ENCODE peak calls at places on chromosomes 12 and 14, in five cellular contexts. One of them, this sample, is unnamed.
A peak's percentile ranks its signal among the peaks of the same experiment; 100 is the strongest.

GRCh38 chr12:27334052-27334720 is 1.6 kb downstream of the BMAL2 start:
- DNase-seq in cardiac muscle cell: no peak
- DNase-seq in AG04450: no peak
- DNase-seq in colonic mucosa: no peak
- DNase-seq in upper lobe of left lung: no peak
- DNase-seq in this sample: no peak

GRCh38 chr12:116136340-116136739 is 141.2 kb downstream of the MED13L start:
- DNase-seq in cardiac muscle cell: no peak
- DNase-seq in AG04450: no peak
- DNase-seq in colonic mucosa: no peak
- DNase-seq in upper lobe of left lung: no peak
- DNase-seq in this sample: no peak

GRCh38 chr12:10940389-10940788 is 1.3 kb upstream of the TAS2R14 start:
- DNase-seq in cardiac muscle cell: no peak
- DNase-seq in AG04450: peak; percentile 39
- DNase-seq in colonic mucosa: no peak
- DNase-seq in upper lobe of left lung: no peak
- DNase-seq in this sample: no peak

GRCh38 chr12:55707841-55708694 is at the start of gene ITGA7:
- DNase-seq in cardiac muscle cell: peak; percentile 95
- DNase-seq in AG04450: no peak
- DNase-seq in colonic mucosa: peak; percentile 81
- DNase-seq in upper lobe of left lung: peak; percentile 81
- DNase-seq in this sample: peak; percentile 37

GRCh38 chr12:21065845-21066244 is 65.1 kb upstream of the SLCO1B1 start:
- DNase-seq in cardiac muscle cell: no peak
- DNase-seq in AG04450: no peak
- DNase-seq in colonic mucosa: no peak
- DNase-seq in upper lobe of left lung: no peak
- DNase-seq in this sample: no peak

GRCh38 chr12:6330192-6330591 is 11.7 kb downstream of the TNFRSF1A start:
- DNase-seq in cardiac muscle cell: no peak
- DNase-seq in AG04450: no peak
- DNase-seq in colonic mucosa: no peak
- DNase-seq in upper lobe of left lung: no peak
- DNase-seq in this sample: no peak

GRCh38 chr12:42725839-42726238 is 136.3 kb upstream of the PRICKLE1 start:
- DNase-seq in cardiac muscle cell: no peak
- DNase-seq in AG04450: peak; percentile 87
- DNase-seq in colonic mucosa: no peak
- DNase-seq in upper lobe of left lung: no peak
- DNase-seq in this sample: no peak

GRCh38 chr14:68403794-68404522 is 388.9 kb downstream of the ZFP36L1 start:
- DNase-seq in cardiac muscle cell: no peak
- DNase-seq in AG04450: no peak
- DNase-seq in colonic mucosa: no peak
- DNase-seq in upper lobe of left lung: no peak
- DNase-seq in this sample: no peak

GRCh38 chr14:105059035-105059916 is 6.0 kb downstream of the GPR132 start:
- DNase-seq in cardiac muscle cell: no peak
- DNase-seq in AG04450: no peak
- DNase-seq in colonic mucosa: no peak
- DNase-seq in upper lobe of left lung: peak; percentile 88
- DNase-seq in this sample: no peak

GRCh38 chr12:96313606-96314005 is 86.6 kb downstream of the CDK17 start:
- DNase-seq in cardiac muscle cell: no peak
- DNase-seq in AG04450: no peak
- DNase-seq in colonic mucosa: no peak
- DNase-seq in upper lobe of left lung: no peak
- DNase-seq in this sample: no peak

GRCh38 chr14:99644035-99644587 is 818 bp upstream of the HHIPL1 start:
- DNase-seq in cardiac muscle cell: no peak
- DNase-seq in AG04450: no peak
- DNase-seq in colonic mucosa: no peak
- DNase-seq in upper lobe of left lung: no peak
- DNase-seq in this sample: no peak

GRCh38 chr12:66409195-66409871 is 107.0 kb downstream of the HELB start:
- DNase-seq in cardiac muscle cell: peak; percentile 42
- DNase-seq in AG04450: peak; percentile 61
- DNase-seq in colonic mucosa: peak; percentile 33
- DNase-seq in upper lobe of left lung: no peak
- DNase-seq in this sample: peak; percentile 6

GRCh38 chr14:69863083-69863482 is 16.1 kb upstream of the SMOC1 start:
- DNase-seq in cardiac muscle cell: no peak
- DNase-seq in AG04450: no peak
- DNase-seq in colonic mucosa: no peak
- DNase-seq in upper lobe of left lung: no peak
- DNase-seq in this sample: no peak

GRCh38 chr12:28253175-28253641 is 63.0 kb downstream of the CCDC91 start:
- DNase-seq in cardiac muscle cell: no peak
- DNase-seq in AG04450: no peak
- DNase-seq in colonic mucosa: no peak
- DNase-seq in upper lobe of left lung: no peak
- DNase-seq in this sample: no peak

GRCh38 chr12:110677206-110677911 is 11.6 kb downstream of the HVCN1 start:
- DNase-seq in cardiac muscle cell: no peak
- DNase-seq in AG04450: no peak
- DNase-seq in colonic mucosa: no peak
- DNase-seq in upper lobe of left lung: peak; percentile 30
- DNase-seq in this sample: peak; percentile 66

GRCh38 chr12:88419794-88420193 is 160.5 kb downstream of the KITLG start:
- DNase-seq in cardiac muscle cell: no peak
- DNase-seq in AG04450: no peak
- DNase-seq in colonic mucosa: no peak
- DNase-seq in upper lobe of left lung: no peak
- DNase-seq in this sample: no peak

GRCh38 chr14:71665157-71665556 is 267.1 kb upstream of the RGS6 start:
- DNase-seq in cardiac muscle cell: no peak
- DNase-seq in AG04450: no peak
- DNase-seq in colonic mucosa: no peak
- DNase-seq in upper lobe of left lung: no peak
- DNase-seq in this sample: no peak

GRCh38 chr12:88416786-88417185 is 163.5 kb downstream of the KITLG start:
- DNase-seq in cardiac muscle cell: no peak
- DNase-seq in AG04450: no peak
- DNase-seq in colonic mucosa: no peak
- DNase-seq in upper lobe of left lung: no peak
- DNase-seq in this sample: no peak

GRCh38 chr14:60094306-60094897 is 2.7 kb downstream of the PCNX4 start:
- DNase-seq in cardiac muscle cell: peak; percentile 25
- DNase-seq in AG04450: no peak
- DNase-seq in colonic mucosa: no peak
- DNase-seq in upper lobe of left lung: no peak
- DNase-seq in this sample: no peak

GRCh38 chr14:70278281-70278680 is 81.2 kb downstream of the COX16 start:
- DNase-seq in cardiac muscle cell: no peak
- DNase-seq in AG04450: no peak
- DNase-seq in colonic mucosa: no peak
- DNase-seq in upper lobe of left lung: no peak
- DNase-seq in this sample: no peak

GRCh38 chr14:53668861-53669260 is 287.8 kb downstream of the BMP4 start:
- DNase-seq in cardiac muscle cell: no peak
- DNase-seq in AG04450: no peak
- DNase-seq in colonic mucosa: no peak
- DNase-seq in upper lobe of left lung: no peak
- DNase-seq in this sample: no peak

GRCh38 chr12:30965613-30965985 is 39.1 kb downstream of the TSPAN11 start:
- DNase-seq in cardiac muscle cell: no peak
- DNase-seq in AG04450: no peak
- DNase-seq in colonic mucosa: no peak
- DNase-seq in upper lobe of left lung: no peak
- DNase-seq in this sample: no peak

GRCh38 chr12:64318605-64319004 is 72.0 kb downstream of the C12orf56 start:
- DNase-seq in cardiac muscle cell: no peak
- DNase-seq in AG04450: no peak
- DNase-seq in colonic mucosa: no peak
- DNase-seq in upper lobe of left lung: peak; percentile 28
- DNase-seq in this sample: peak; percentile 12

GRCh38 chr12:98352835-98353234 is 162.6 kb upstream of the TMPO start:
- DNase-seq in cardiac muscle cell: no peak
- DNase-seq in AG04450: no peak
- DNase-seq in colonic mucosa: no peak
- DNase-seq in upper lobe of left lung: no peak
- DNase-seq in this sample: no peak

GRCh38 chr12:122064034-122064777 is 14.3 kb upstream of the MLXIP start:
- DNase-seq in cardiac muscle cell: peak; percentile 96
- DNase-seq in AG04450: no peak
- DNase-seq in colonic mucosa: peak; percentile 92
- DNase-seq in upper lobe of left lung: peak; percentile 78
- DNase-seq in this sample: peak; percentile 49

GRCh38 chr14:59123526-59123925 is 64.9 kb upstream of the DAAM1 start:
- DNase-seq in cardiac muscle cell: no peak
- DNase-seq in AG04450: no peak
- DNase-seq in colonic mucosa: no peak
- DNase-seq in upper lobe of left lung: no peak
- DNase-seq in this sample: no peak

GRCh38 chr14:76101980-76102379 is 49.7 kb upstream of the GPATCH2L start:
- DNase-seq in cardiac muscle cell: no peak
- DNase-seq in AG04450: no peak
- DNase-seq in colonic mucosa: no peak
- DNase-seq in upper lobe of left lung: no peak
- DNase-seq in this sample: no peak

GRCh38 chr12:25186788-25187397 is 8.1 kb downstream of the DNAI7 start:
- DNase-seq in cardiac muscle cell: no peak
- DNase-seq in AG04450: no peak
- DNase-seq in colonic mucosa: no peak
- DNase-seq in upper lobe of left lung: no peak
- DNase-seq in this sample: no peak

GRCh38 chr12:68871899-68872298 is 61.1 kb downstream of the CPM start:
- DNase-seq in cardiac muscle cell: no peak
- DNase-seq in AG04450: no peak
- DNase-seq in colonic mucosa: no peak
- DNase-seq in upper lobe of left lung: no peak
- DNase-seq in this sample: no peak

DNA sequence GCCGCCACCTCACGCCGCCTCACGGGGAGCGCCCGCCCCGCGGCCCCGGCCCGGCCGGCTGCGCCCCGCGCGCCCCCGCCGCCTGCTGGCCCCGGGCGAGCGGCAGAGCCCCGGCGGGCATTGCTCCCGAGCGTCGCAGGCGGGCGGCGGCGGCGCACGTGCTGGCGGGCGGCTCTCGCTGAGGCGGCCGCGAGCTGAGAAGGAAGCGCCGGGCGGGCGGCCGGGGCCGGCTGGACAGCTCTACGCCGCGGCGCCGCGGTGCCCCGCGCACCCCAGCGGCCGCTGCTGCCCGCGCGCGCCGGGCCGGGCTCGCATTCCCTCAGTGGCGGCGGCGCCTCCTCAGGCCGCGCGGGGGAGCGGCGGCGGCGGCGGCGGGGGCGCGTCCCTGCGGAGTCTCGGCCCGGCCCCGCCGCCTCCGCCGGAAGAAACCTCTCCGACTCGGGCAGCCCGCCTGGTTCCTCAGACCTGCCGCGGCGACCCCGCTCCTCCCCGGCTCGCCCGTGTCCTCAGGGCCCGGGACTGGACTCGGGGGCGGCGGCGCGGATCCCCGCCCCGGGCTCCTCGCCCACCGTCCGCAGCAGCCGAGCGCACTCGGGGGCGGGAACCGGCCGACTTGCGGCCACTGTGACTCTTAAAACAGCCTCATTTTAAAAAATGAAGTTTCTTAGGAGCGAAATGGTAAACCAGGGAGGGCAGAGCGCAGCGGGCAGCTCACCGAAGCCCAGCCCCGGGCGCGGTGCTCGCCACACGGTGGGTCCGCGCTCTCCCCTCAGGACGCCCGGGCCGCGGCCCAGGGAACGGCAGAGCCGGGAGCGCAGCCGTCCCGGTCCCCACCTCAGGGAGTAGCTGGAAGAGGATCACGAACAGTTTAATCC is at the start of gene PITPNM2:
- DNase-seq in cardiac muscle cell: peak; percentile 91
- DNase-seq in AG04450: no peak
- DNase-seq in colonic mucosa: peak; percentile 42
- DNase-seq in upper lobe of left lung: peak; percentile 61
- DNase-seq in this sample: peak; percentile 59
- TF ChIP-seq CTCF in cardiac muscle cell: no peak
- TF ChIP-seq CTCF in AG04450: no peak
- TF ChIP-seq CTCF in colonic mucosa: no peak
- TF ChIP-seq CTCF in upper lobe of left lung: peak; percentile 69
- TF ChIP-seq CTCF in this sample: no peak

GRCh38 chr12:76866726-76867125 is 12.1 kb downstream of the CSRP2 start:
- DNase-seq in cardiac muscle cell: no peak
- DNase-seq in AG04450: no peak
- DNase-seq in colonic mucosa: no peak
- DNase-seq in upper lobe of left lung: no peak
- DNase-seq in this sample: no peak
- H3K4me3 ChIP-seq in cardiac muscle cell: no peak overlapping the region
- H3K4me3 ChIP-seq in AG04450: no peak overlapping the region
- H3K4me3 ChIP-seq in colonic mucosa: no peak overlapping the region
- H3K4me3 ChIP-seq in upper lobe of left lung: no peak overlapping the region
- H3K4me3 ChIP-seq in this sample: no peak overlapping the region

DNA sequence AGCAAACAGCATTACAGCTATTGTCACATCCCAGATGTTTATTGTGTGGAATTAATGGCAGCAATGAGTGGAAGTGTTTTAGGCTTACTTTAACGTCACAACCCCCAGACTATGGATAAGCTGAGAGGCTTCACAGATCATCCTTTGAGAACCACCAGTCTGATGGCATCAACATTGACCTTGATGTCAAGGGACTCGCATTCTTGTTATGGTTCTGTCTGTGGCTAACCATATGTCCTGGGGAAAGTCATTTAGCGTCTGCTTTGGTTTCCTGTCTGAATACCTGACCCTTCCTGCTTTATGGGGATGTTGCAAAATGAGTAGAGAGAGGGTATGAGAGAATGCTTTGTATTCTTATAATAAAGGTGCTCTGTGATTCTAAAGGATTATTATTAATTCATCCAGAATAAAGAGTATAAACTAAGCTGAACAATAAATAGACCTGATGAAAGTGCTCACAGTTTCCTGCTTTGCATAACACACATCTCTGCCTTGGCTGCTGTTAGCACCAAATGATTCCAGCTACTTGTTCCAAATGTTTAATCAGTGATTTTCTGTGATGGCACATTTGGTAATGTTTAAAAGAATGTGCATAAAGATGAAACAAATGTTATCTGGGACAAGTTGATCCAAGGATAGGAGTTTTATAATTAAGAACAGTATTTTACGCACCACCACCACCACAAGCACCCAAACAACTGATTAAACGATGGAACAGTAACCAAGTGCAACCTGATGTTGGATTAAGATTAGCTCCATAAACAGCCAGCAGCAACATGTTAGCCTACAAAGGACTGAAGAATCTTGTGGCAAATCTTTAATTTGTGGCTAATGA is 116.9 kb upstream of the LRIG3 start:
- DNase-seq in cardiac muscle cell: no peak
- DNase-seq in AG04450: no peak
- DNase-seq in colonic mucosa: no peak
- DNase-seq in upper lobe of left lung: no peak
- DNase-seq in this sample: no peak
- H3K27me3 ChIP-seq in cardiac muscle cell: no peaks in the 10 kb centered on the region
- H3K27me3 ChIP-seq in AG04450: no peaks in the 10 kb centered on the region
- H3K27me3 ChIP-seq in colonic mucosa: no peaks in the 10 kb centered on the region
- H3K27me3 ChIP-seq in upper lobe of left lung: no peaks in the 10 kb centered on the region
- H3K27me3 ChIP-seq in this sample: peaks cover 2% of the 10 kb centered on the region

DNA sequence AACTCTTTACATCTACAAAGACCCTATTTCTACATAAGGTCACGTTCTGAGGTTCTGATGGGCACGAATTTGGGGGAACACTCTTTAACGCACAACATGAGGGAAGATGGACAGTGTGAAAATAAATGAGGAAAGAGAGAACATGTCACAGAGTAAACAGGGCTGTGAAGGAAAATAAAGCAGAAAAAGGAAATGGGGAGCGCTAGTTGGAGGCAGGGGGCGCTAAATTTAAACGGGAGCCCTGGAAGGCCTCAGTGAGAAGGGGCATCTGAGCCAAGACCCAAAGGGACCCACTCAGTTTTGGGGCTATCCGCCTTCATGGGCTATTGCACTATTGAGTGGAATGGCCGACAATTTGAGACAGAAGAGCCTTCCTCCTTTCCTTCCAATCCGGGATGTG is 50.5 kb downstream of the PLXNC1 start:
- DNase-seq in cardiac muscle cell: no peak
- DNase-seq in AG04450: no peak
- DNase-seq in colonic mucosa: no peak
- DNase-seq in upper lobe of left lung: no peak
- DNase-seq in this sample: no peak
- TF ChIP-seq CTCF in cardiac muscle cell: no peak
- TF ChIP-seq CTCF in AG04450: no peak
- TF ChIP-seq CTCF in colonic mucosa: no peak
- TF ChIP-seq CTCF in upper lobe of left lung: no peak
- TF ChIP-seq CTCF in this sample: no peak